ENCODE peak calls at places on chromosomes 4 and X, in six cellular contexts. R is transverse colon, U is stomach, N is sigmoid colon, E is upper lobe of left lung, J is SK-N-SH. P is an unnamed sample. For H3K36me3, the result is how much of the 10 kb centered on the place peaks cover.

GRCh38 chr4:100588076-100588475 is 70.3 kb upstream of the EMCN start:
- DNase-seq in R (no peak), U (no peak), N (no peak), E (no peak), J (no peak), P (no peak)

GRCh38 chr4:26860922-26861433 is 337 bp downstream of the STIM2 start:
- DNase-seq in R (peak), U (peak), N (peak), E (peak), J (peak), P (peak)

GRCh38 chr4:114015444-114015899 is 36.0 kb upstream of the ARSJ start:
- DNase-seq in R (no peak), U (no peak), N (no peak), E (no peak), J (peak), P (peak)

GRCh38 chrX:83469551-83469950 is 38.5 kb upstream of the POU3F4 start:
- DNase-seq in R (peak), U (peak), N (no peak), E (no peak), J (peak), P (no peak)

GRCh38 chrX:115360220-115360781 is 70.8 kb downstream of the LUZP4 start:
- DNase-seq in R (no peak), U (no peak), N (no peak), E (no peak), J (no peak), P (no peak)

GRCh38 chr4:124915073-124915472 is 202.5 kb upstream of the ANKRD50 start:
- DNase-seq in R (no peak), U (no peak), N (no peak), E (no peak), J (no peak), P (no peak)

GRCh38 chr4:123396294-123397275 is at the start of gene SPRY1:
- DNase-seq in R (peak), U (peak), N (peak), E (no peak), J (peak), P (peak)

GRCh38 chr4:140094701-140095420 is 59.1 kb downstream of the MAML3 start:
- DNase-seq in R (peak), U (peak), N (peak), E (peak), J (peak), P (peak)

GRCh38 chr4:80268936-80269335 is 2.5 kb downstream of the FGF5 start:
- DNase-seq in R (no peak), U (no peak), N (no peak), E (no peak), J (no peak), P (no peak)

GRCh38 chr4:127155121-127155520 is 477.6 kb upstream of the INTU start:
- DNase-seq in R (no peak), U (no peak), N (no peak), E (no peak), J (no peak), P (no peak)

GRCh38 chr4:7777871-7778523 is 161.7 kb downstream of the AFAP1 start:
- DNase-seq in R (no peak), U (no peak), N (peak), E (no peak), J (no peak), P (no peak)
- H3K36me3 ChIP-seq in R (under half), U (under half), N (under half), E (under half), J (half or more), P (under half)

GRCh38 chr4:2928242-2929155 is 34.7 kb downstream of the NOP14 start:
- DNase-seq in R (no peak), U (peak), N (no peak), E (no peak), J (no peak), P (no peak)
- TF ChIP-seq POLR2AphosphoS5 in R (no peak), U (no peak), N (no peak), E (no peak), J (no peak), P (no peak)

GRCh38 chr4:92304636-92305035 is 870 bp downstream of the GRID2 start:
- DNase-seq in R (no peak), U (no peak), N (no peak), E (no peak), J (peak), P (no peak)
- TF ChIP-seq CTCF in R (no peak), U (no peak), N (no peak), E (no peak), J (no peak), P (no peak)

DNA sequence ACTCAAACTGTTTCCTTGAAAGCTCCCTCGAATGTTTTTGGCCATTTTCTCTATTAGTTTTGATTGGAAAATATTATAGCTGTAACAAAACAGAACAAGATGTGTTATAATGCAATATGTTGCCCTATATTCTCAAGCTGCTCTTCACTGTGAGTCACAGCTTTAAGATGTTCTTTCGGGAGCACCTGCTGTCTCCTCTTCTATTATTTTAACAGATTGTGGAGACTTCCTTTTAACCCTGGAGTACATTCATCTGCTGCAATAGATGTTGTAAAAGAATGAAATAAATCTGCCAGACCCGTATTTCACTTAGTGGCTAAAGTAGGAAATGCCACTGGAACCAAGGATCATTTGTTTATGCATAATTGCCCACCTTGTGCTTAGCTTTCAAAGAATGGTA is 11.0 kb downstream of the LSM6 start:
- DNase-seq in R (no peak), U (no peak), N (no peak), E (no peak), J (no peak), P (no peak)
- H3K36me3 ChIP-seq in R (under half), U (half or more), N (under half), E (under half), J (half or more), P (under half)

GRCh38 chr4:145130788-145131398 is 32.8 kb downstream of the ABCE1 start:
- DNase-seq in R (no peak), U (no peak), N (no peak), E (no peak), J (no peak), P (no peak)

GRCh38 chr4:145131848-145132247 is 33.7 kb downstream of the ABCE1 start:
- DNase-seq in R (no peak), U (no peak), N (no peak), E (no peak), J (no peak), P (no peak)

GRCh38 chr4:145130130-145130529 is 32.0 kb downstream of the ABCE1 start:
- DNase-seq in R (no peak), U (no peak), N (no peak), E (no peak), J (no peak), P (no peak)

GRCh38 chr4:145132521-145133098 is 34.5 kb downstream of the ABCE1 start:
- DNase-seq in R (no peak), U (no peak), N (no peak), E (no peak), J (no peak), P (no peak)
- TF ChIP-seq POLR2AphosphoS5 in R (no peak), U (no peak), N (no peak), E (no peak), J (no peak), P (no peak)

GRCh38 chr4:111837761-111838160 is 307.5 kb upstream of the FAM241A start:
- DNase-seq in R (no peak), U (no peak), N (no peak), E (no peak), J (no peak), P (no peak)
- TF ChIP-seq CTCF in R (no peak), U (no peak), N (no peak), E (no peak), J (no peak), P (no peak)

DNA sequence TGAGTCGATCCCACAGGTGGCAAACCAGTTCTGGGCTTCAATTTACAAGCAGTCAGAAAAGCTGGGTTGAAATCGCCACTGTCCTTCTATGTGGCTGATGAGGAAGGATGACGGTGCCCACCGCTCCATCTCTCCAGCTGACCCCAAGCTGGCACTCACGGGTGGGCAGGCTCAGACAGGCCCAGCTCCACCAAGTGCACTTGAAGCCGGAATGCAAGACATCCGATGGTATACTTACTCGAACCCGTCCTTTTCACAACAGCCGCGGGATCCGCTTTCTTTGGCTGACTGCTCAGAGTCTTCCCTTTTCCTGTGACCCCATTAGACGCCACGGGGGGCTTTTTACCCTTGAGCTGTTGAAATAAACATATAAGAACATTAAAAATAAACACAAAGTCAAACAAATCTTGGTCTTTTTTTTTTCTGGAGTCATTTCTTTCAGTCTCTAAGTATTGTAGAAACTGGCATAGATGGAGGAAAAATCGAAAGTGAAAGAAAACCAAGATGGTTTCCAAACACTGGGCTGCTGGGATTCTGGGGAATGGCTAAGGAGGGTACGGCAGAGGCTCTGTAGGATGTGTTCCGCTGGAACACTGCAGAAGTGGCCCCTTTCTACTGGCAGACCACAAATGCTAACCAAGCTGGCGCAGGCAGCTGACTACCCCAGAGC is 161.0 kb downstream of the AFAP1 start:
- DNase-seq in R (no peak), U (no peak), N (peak), E (no peak), J (no peak), P (no peak)
- H3K36me3 ChIP-seq in R (under half), U (under half), N (under half), E (under half), J (half or more), P (under half)

DNA sequence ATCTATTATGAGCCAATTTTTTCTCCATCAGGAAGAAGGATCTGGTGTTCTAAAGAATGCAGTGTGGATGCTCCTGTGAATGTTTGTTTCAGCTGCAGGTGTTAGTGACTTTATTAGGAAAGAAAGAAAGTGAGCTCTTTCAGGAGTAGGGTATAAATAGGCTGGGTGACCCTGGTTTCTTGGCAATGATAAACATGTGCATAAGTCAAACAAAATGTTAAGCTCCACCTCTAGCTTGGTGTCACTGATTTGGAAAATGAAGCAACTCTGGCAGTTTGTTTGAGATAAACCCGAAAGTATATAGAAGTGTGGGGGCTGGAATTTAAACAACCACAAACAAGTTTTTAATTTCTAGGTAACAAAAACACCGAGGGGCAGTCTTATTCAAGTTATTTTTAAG is 152.3 kb downstream of the COL4A6 start:
- DNase-seq in R (no peak), U (no peak), N (no peak), E (no peak), J (no peak), P (no peak)
- TF ChIP-seq POLR2AphosphoS5 in R (no peak), U (no peak), N (no peak), E (no peak), J (no peak), P (no peak)

GRCh38 chrX:68487924-68488323 is 10.9 kb upstream of the YIPF6 start:
- DNase-seq in R (no peak), U (no peak), N (no peak), E (no peak), J (no peak), P (no peak)

GRCh38 chrX:68492583-68492982 is 6.3 kb upstream of the YIPF6 start:
- DNase-seq in R (no peak), U (no peak), N (no peak), E (no peak), J (no peak), P (no peak)

GRCh38 chrX:68488657-68489056 is 10.2 kb upstream of the YIPF6 start:
- DNase-seq in R (peak), U (peak), N (no peak), E (no peak), J (no peak), P (no peak)

GRCh38 chrX:68487254-68487653 is 11.6 kb upstream of the YIPF6 start:
- DNase-seq in R (no peak), U (no peak), N (no peak), E (no peak), J (no peak), P (no peak)

GRCh38 chrX:68490644-68491043 is 8.2 kb upstream of the YIPF6 start:
- DNase-seq in R (no peak), U (no peak), N (no peak), E (no peak), J (peak), P (no peak)
- TF ChIP-seq CTCF in R (peak), U (no peak), N (peak), E (no peak), J (peak), P (peak)

DNA sequence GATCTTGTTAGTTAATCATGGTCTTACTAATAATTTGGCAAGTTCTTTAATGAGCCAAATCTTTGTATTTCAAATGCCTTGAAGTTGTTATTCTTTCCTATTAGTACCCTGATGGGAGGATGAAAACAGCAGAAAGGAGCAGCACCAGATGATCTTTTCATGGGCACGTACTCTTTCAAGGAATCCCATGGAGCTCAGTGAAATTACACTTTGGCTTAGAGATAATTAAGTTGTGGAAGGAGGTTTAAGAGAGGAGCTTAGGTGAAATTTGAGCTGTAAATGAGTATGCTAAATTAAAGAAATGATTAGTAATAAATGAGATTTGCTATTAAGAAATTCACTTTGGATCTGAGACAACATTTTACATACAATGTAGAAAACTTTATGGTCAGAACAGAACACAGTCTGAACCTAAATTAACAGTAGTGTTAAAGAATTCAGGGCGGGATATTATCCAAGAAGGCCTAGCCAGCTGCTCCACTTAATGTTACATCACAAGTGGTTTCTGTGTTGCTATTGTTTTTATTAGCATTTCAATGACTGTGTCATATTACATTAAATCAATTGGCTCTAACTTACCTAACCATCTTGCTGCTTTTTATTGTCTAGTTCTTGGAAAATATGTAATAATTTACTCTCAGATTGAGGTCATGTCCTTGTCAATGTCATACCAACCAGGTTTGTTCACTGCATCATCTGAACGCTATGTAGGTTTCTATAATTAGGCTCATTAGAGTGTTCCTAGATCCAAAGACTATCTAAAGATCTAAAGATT is 3.9 kb downstream of the MTHFD2L start:
- DNase-seq in R (no peak), U (no peak), N (no peak), E (no peak), J (no peak), P (no peak)
- H3K36me3 ChIP-seq in R (under half), U (under half), N (under half), E (under half), J (under half), P (under half)